ENCODE peak calls at places on chromosomes 12 and 14, in four cellular contexts. D is trophoblast cell, U is mesenchymal stem cell, Y is H1. V is an unnamed sample.

GRCh38 chr12:70907412-70907811 is 13.1 kb downstream of the PTPRR start:
- DNase-seq in D (no peak), U (no peak), Y (no peak), V (no peak)

GRCh38 chr14:100449225-100449987 is 126.3 kb downstream of the SLC25A47 start:
- DNase-seq in D (no peak), U (no peak), Y (no peak), V (no peak)

GRCh38 chr14:61567838-61568571 is 127.3 kb upstream of the HIF1A start:
- DNase-seq in D (no peak), U (peak; percentile 38), Y (peak; percentile 60), V (peak; percentile 18)

GRCh38 chr12:110109037-110109836 is 14.9 kb upstream of the IFT81 start:
- DNase-seq in D (no peak), U (peak; percentile 96), Y (no peak), V (no peak)

GRCh38 chr12:56900583-56900982 is 33.6 kb downstream of the SDR9C7 start:
- DNase-seq in D (no peak), U (peak; percentile 10), Y (no peak), V (no peak)

GRCh38 chr12:101941306-101942000 is 64.1 kb downstream of the DRAM1 start:
- DNase-seq in D (no peak), U (no peak), Y (no peak), V (no peak)

GRCh38 chr12:118334241-118334640 is 38.5 kb downstream of the TAOK3 start:
- DNase-seq in D (no peak), U (no peak), Y (no peak), V (no peak)

GRCh38 chr12:46402861-46403731 is 30.5 kb upstream of the SLC38A2 start:
- DNase-seq in D (no peak), U (peak; percentile 79), Y (no peak), V (no peak)

GRCh38 chr12:56699020-56699661 is 11.1 kb upstream of the PTGES3 start:
- DNase-seq in D (no peak), U (no peak), Y (no peak), V (no peak)

GRCh38 chr12:12487490-12487889 is 75.2 kb downstream of the DUSP16 start:
- DNase-seq in D (no peak), U (no peak), Y (no peak), V (no peak)

GRCh38 chr12:57623811-57624390 is 9.1 kb downstream of the B4GALNT1 start:
- DNase-seq in D (no peak), U (no peak), Y (no peak), V (no peak)

GRCh38 chr14:101194356-101195308 is 291.1 kb upstream of the RTL1 start:
- DNase-seq in D (no peak), U (no peak), Y (peak; percentile 55), V (no peak)

GRCh38 chr12:57089259-57090245 is 638 bp downstream of the NAB2 start:
- DNase-seq in D (peak; percentile 58), U (peak; percentile 85), Y (peak; percentile 68), V (no peak)

GRCh38 chr14:61099221-61099835 is 118.3 kb downstream of the SLC38A6 start:
- DNase-seq in D (no peak), U (no peak), Y (no peak), V (no peak)

GRCh38 chr12:15721716-15722115 is 67.5 kb downstream of the EPS8 start:
- DNase-seq in D (no peak), U (no peak), Y (no peak), V (no peak)

GRCh38 chr14:22929104-22929847 is at the start of gene PRMT5:
- DNase-seq in D (peak; percentile 100), U (peak; percentile 100), Y (peak; percentile 99), V (peak; percentile 100)
- H2BK12ac ChIP-seq in D (peak within 1 kb of the TSS; percentile 23), U (peak within 1 kb of the TSS; percentile 29), Y (no peak within 1 kb of the TSS), V (no peak within 1 kb of the TSS)

GRCh38 chr12:3075315-3075714 is 1.9 kb upstream of the TSPAN9 start:
- DNase-seq in D (peak; percentile 63), U (no peak), Y (no peak), V (no peak)

GRCh38 chr12:3081886-3082285 is 4.7 kb downstream of the TSPAN9 start:
- DNase-seq in D (no peak), U (no peak), Y (no peak), V (no peak)

GRCh38 chr12:3077572-3078081 is 448 bp downstream of the TSPAN9 start:
- DNase-seq in D (no peak), U (peak; percentile 50), Y (peak; percentile 65), V (no peak)

GRCh38 chr12:3076730-3077571 is at the start of gene TSPAN9:
- DNase-seq in D (peak; percentile 78), U (peak; percentile 76), Y (peak; percentile 75), V (peak; percentile 71)

GRCh38 chr12:3078086-3078820 is 1.1 kb downstream of the TSPAN9 start:
- DNase-seq in D (no peak), U (no peak), Y (no peak), V (no peak)
- H3K4me3 ChIP-seq in D (no peak overlapping the region), U (no peak overlapping the region), Y (peak overlapping the region; percentile 66), V (no peak overlapping the region)

GRCh38 chr12:129657179-129657578 is 246.6 kb downstream of the TMEM132D start:
- DNase-seq in D (no peak), U (no peak), Y (no peak), V (no peak)
- H2BK12ac ChIP-seq in D (no peak overlapping the region), U (no peak overlapping the region), Y (no peak overlapping the region), V (no peak overlapping the region)

GRCh38 chr12:54169036-54169435 is 19.7 kb downstream of the SMUG1 start:
- DNase-seq in D (no peak), U (no peak), Y (no peak), V (no peak)

GRCh38 chr12:54175130-54175963 is 13.4 kb downstream of the SMUG1 start:
- DNase-seq in D (no peak), U (no peak), Y (no peak), V (no peak)

GRCh38 chr12:54172102-54172630 is 16.6 kb downstream of the SMUG1 start:
- DNase-seq in D (no peak), U (no peak), Y (no peak), V (no peak)

GRCh38 chr12:54173906-54174471 is 14.8 kb downstream of the SMUG1 start:
- DNase-seq in D (no peak), U (no peak), Y (no peak), V (no peak)

DNA sequence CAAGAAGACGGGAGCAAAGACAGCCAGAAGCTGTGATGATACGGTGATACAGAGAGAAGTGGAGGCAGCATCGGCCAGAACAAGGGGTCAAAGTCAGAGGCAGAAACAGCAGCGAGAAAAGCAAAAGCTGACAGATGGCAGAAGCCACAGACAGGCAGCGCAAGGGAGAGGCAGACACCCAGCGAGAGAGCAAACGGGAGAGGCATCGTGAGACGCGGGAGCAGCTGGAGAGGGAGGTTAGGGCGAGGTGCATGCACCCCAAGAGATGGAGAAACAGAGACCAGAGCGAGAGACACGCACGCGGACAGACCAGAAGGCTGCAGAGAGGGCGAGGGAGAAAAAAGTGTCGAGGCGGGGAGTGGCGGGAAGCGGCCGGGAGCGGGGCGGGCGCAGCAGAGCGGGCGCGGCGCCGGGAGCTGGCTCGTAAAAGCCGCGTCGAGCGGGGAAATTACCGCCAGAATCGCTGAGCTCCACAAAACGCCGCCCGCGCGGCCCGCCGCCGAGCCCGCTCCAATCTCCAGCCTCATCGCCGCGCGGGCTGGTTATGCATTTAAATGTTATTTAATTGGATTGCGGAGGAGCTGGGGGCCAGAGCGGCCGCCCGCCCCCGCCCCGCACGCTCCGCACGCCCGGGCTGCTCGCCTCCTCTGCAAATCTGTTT is 15.6 kb downstream of the SMUG1 start:
- DNase-seq in D (peak; percentile 25), U (peak; percentile 33), Y (peak; percentile 66), V (no peak)
- H3K4me3 ChIP-seq in D (no peak overlapping the region), U (peak overlapping the region; percentile 35), Y (peak overlapping the region; percentile 58), V (peak overlapping the region; percentile 72)

DNA sequence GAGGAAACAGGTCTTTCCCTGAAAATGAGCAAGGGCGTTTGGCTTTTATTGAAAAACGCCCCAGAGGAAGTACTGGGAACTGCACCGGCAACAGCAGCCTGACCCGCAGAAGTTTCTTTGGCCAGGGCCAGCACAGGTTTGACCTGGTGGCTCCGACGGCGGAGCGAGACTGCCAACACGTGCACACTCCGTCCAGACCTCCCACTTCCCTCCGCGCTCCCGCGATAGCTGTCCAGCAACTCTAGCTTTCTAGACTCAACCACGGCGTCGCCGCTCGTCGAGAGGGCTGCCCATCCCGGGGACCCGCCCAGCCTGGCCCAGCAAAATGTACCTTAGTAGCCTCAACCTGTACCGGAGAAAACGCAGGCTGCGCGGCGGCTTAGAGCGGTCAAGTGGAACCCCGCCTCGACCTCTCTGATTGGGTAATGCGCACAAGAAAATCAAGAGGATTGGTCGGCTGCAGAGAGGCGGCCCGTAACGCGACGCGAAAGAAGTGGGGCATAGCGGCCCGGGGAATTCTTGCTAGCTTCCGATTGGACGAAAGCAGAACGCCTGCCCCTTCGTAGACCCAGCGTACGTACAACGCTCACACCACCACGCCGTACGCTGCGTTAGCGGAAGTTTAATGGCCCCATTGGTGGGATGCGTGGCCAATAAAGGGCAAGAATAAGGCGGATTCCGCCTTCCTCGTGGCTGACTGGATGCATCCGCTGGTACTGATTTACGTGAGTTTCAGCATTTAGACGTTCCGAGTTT is at the start of gene WDR89:
- DNase-seq in D (peak; percentile 100), U (peak; percentile 100), Y (peak; percentile 94), V (peak; percentile 99)
- H2BK12ac ChIP-seq in D (peak within 1 kb of the TSS; percentile 51), U (no peak within 1 kb of the TSS), Y (no peak within 1 kb of the TSS), V (no peak within 1 kb of the TSS)

DNA sequence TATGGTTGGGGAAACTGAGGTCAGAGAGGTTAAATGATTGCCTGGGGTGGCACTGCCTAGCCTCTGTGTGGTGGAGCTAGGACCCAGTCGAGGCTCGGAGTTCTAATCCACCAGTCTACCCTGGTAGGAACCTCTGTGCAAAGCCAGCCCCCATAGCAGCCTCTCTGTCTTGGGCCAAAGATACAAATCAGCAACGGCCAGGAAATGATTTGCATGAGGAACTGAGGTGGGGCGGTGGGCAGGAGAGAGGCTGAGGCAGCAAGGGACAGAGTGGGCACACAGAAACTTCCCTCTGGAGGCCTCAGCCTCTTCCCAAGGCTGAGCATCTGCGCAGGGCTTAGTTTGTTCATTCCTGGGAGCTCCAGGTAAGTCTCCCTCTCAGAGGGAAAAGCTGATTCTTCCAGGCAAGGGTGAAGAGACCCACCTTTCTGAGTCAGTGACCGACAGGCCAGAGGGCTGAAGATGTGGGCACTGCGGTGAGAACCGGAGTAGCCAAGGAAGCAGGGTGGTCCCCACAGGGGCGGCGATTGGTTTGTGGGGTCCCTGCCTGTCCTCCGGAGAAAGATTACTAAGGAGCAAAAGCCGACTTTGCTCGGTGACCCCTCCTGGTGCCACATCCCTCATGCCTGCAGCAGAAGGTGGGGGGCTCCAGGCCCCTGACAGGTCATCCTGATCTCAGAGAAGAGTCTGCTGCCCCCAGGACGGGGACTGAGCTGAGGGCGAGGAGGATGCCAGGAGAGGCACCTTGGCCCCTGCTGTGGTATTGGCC is 134.6 kb downstream of the CACNA1C start:
- DNase-seq in D (no peak), U (no peak), Y (no peak), V (no peak)
- H3K4me3 ChIP-seq in D (no peak overlapping the region), U (no peak overlapping the region), Y (no peak overlapping the region), V (no peak overlapping the region)

GRCh38 chr14:54675236-54676125 is 108.6 kb downstream of the SAMD4A start:
- DNase-seq in D (no peak), U (no peak), Y (no peak), V (no peak)
- H2BK12ac ChIP-seq in D (peak overlapping the region; percentile 20), U (no peak overlapping the region), Y (peak overlapping the region; percentile 91), V (no peak overlapping the region)